ENCODE peak calls at places on chromosomes 13 and 19, in eight cellular contexts. N, J, U, T, X, B, K and A are unnamed samples.

GRCh38 chr13:44592448-44592847 is 16.3 kb upstream of the TSC22D1 start:
- DNase-seq in T (no peak), B (no peak), U (no peak), J (no peak), N (no peak), X (no peak), K (no peak), A (no peak)

GRCh38 chr19:17234911-17235617 is 9.0 kb downstream of the OCEL1 start:
- DNase-seq in B (no peak), U (peak; percentile 81), X (peak; percentile 82), K (peak; percentile 29), T (no peak), J (peak; percentile 59), N (peak; percentile 64), A (no peak)

GRCh38 chr13:66159526-66159925 is 1070.6 kb downstream of the PCDH9 start:
- DNase-seq in U (no peak), T (no peak), B (no peak), J (peak; percentile 1), X (no peak), K (no peak), N (no peak), A (no peak)

GRCh38 chr19:35378356-35378755 is 7.5 kb downstream of the GPR42 start:
- DNase-seq in B (no peak), U (no peak), T (no peak), J (no peak), X (no peak), N (no peak), K (no peak), A (no peak)

GRCh38 chr13:80399340-80400163 is 58.6 kb upstream of the SPRY2 start:
- DNase-seq in K (no peak), B (no peak), T (no peak), J (no peak), U (no peak), X (no peak), N (no peak), A (no peak)

GRCh38 chr19:29724102-29724641 is 9.1 kb upstream of the C19orf12 start:
- DNase-seq in N (no peak), K (no peak), U (peak; percentile 41), B (no peak), X (no peak), J (peak; percentile 37), T (no peak), A (peak; percentile 34)

GRCh38 chr19:16115309-16116039 is 3.8 kb downstream of the RAB8A start:
- DNase-seq in J (no peak), X (no peak), K (no peak), N (no peak), T (peak; percentile 16), U (no peak), B (no peak), A (no peak)

GRCh38 chr19:47490847-47491246 is 6.8 kb upstream of the KPTN start:
- DNase-seq in K (no peak), X (no peak), N (no peak), J (no peak), T (no peak), B (no peak), U (no peak), A (no peak)

GRCh38 chr19:38059897-38060296 is 152.9 kb downstream of the SIPA1L3 start:
- DNase-seq in T (no peak), N (no peak), B (no peak), U (peak; percentile 61), X (no peak), J (no peak), K (no peak), A (no peak)

GRCh38 chr13:90686438-90686837 is 661.0 kb upstream of the MIR17HG start:
- DNase-seq in U (no peak), T (no peak), B (no peak), J (no peak), K (peak; percentile 68), N (peak; percentile 31), X (no peak), A (no peak)

GRCh38 chr13:30623392-30623791 is 5.7 kb downstream of the USPL1 start:
- DNase-seq in X (no peak), B (no peak), T (no peak), U (no peak), K (peak; percentile 65), J (no peak), N (no peak), A (no peak)

GRCh38 chr13:27968316-27969072 is 621 bp downstream of the CDX2 start:
- DNase-seq in J (peak; percentile 67), U (no peak), K (no peak), T (no peak), X (no peak), N (no peak), B (no peak), A (peak; percentile 62)